ENCODE peak calls at places on chromosomes 13 and 19, in four cellular contexts. One of them, this sample, is unnamed.

GRCh38 chr13:79056706-79057105 is 349.3 kb downstream of the RBM26 start:
- DNase-seq in K562: no peak
- DNase-seq in HepG2: no peak
- DNase-seq in GM12878: no peak
- DNase-seq in this sample: peak

GRCh38 chr13:99074693-99075092 is 96.8 kb upstream of the DOCK9 start:
- DNase-seq in K562: no peak
- DNase-seq in HepG2: no peak
- DNase-seq in GM12878: no peak
- DNase-seq in this sample: no peak

GRCh38 chr13:26538363-26539317 is 18.8 kb upstream of the WASF3 start:
- DNase-seq in K562: no peak
- DNase-seq in HepG2: no peak
- DNase-seq in GM12878: no peak
- DNase-seq in this sample: no peak

GRCh38 chr13:28558126-28558525 is 63.2 kb upstream of the FLT1 start:
- DNase-seq in K562: no peak
- DNase-seq in HepG2: no peak
- DNase-seq in GM12878: no peak
- DNase-seq in this sample: no peak

GRCh38 chr13:23739597-23739996 is 149.6 kb downstream of the MIPEP start:
- DNase-seq in K562: no peak
- DNase-seq in HepG2: no peak
- DNase-seq in GM12878: no peak
- DNase-seq in this sample: no peak

GRCh38 chr19:3712663-3713531 is 4.7 kb downstream of the TJP3 start:
- DNase-seq in K562: no peak
- DNase-seq in HepG2: no peak
- DNase-seq in GM12878: no peak
- DNase-seq in this sample: no peak

GRCh38 chr13:42654760-42655159 is 80.8 kb downstream of the TNFSF11 start:
- DNase-seq in K562: no peak
- DNase-seq in HepG2: no peak
- DNase-seq in GM12878: no peak
- DNase-seq in this sample: no peak

GRCh38 chr13:84823528-84823927 is 941.3 kb upstream of the SLITRK1 start:
- DNase-seq in K562: no peak
- DNase-seq in HepG2: no peak
- DNase-seq in GM12878: no peak
- DNase-seq in this sample: no peak

GRCh38 chr13:43240278-43240677 is 216.9 kb downstream of the DNAJC15 start:
- DNase-seq in K562: no peak
- DNase-seq in HepG2: no peak
- DNase-seq in GM12878: peak
- DNase-seq in this sample: no peak

GRCh38 chr19:46271488-46272197 is 25.2 kb upstream of the HIF3A start:
- DNase-seq in K562: no peak
- DNase-seq in HepG2: no peak
- DNase-seq in GM12878: no peak
- DNase-seq in this sample: no peak

GRCh38 chr13:95281258-95281602 is 20.0 kb downstream of the ABCC4 start:
- DNase-seq in K562: no peak
- DNase-seq in HepG2: no peak
- DNase-seq in GM12878: no peak
- DNase-seq in this sample: no peak

GRCh38 chr19:6476155-6476895 is 5.3 kb downstream of the DENND1C start:
- DNase-seq in K562: peak
- DNase-seq in HepG2: peak
- DNase-seq in GM12878: no peak
- DNase-seq in this sample: peak

GRCh38 chr13:21670006-21670882 is 629 bp upstream of the FGF9 start:
- DNase-seq in K562: peak
- DNase-seq in HepG2: no peak
- DNase-seq in GM12878: no peak
- DNase-seq in this sample: peak

GRCh38 chr13:23754506-23754905 is 134.7 kb downstream of the MIPEP start:
- DNase-seq in K562: no peak
- DNase-seq in HepG2: peak
- DNase-seq in GM12878: no peak
- DNase-seq in this sample: no peak

GRCh38 chr13:67023088-67023893 is 206.8 kb downstream of the PCDH9 start:
- DNase-seq in K562: peak
- DNase-seq in HepG2: no peak
- DNase-seq in GM12878: no peak
- DNase-seq in this sample: no peak

GRCh38 chr19:16125738-16126495 is 14.2 kb downstream of the RAB8A start:
- DNase-seq in K562: no peak
- DNase-seq in HepG2: no peak
- DNase-seq in GM12878: no peak
- DNase-seq in this sample: no peak

GRCh38 chr13:104571161-104571889 is 1505.1 kb upstream of the SLC10A2 start:
- DNase-seq in K562: peak
- DNase-seq in HepG2: peak
- DNase-seq in GM12878: no peak
- DNase-seq in this sample: peak

GRCh38 chr13:32314271-32314967 is 744 bp downstream of the ZAR1L start:
- DNase-seq in K562: no peak
- DNase-seq in HepG2: no peak
- DNase-seq in GM12878: no peak
- DNase-seq in this sample: no peak

GRCh38 chr19:13718733-13719132 is 45.6 kb upstream of the MRI1 start:
- DNase-seq in K562: peak
- DNase-seq in HepG2: no peak
- DNase-seq in GM12878: no peak
- DNase-seq in this sample: peak

GRCh38 chr19:18208098-18208951 is 4.5 kb upstream of the RAB3A start:
- DNase-seq in K562: peak
- DNase-seq in HepG2: no peak
- DNase-seq in GM12878: no peak
- DNase-seq in this sample: peak

GRCh38 chr19:12834418-12834943 is at the start of gene RTBDN:
- DNase-seq in K562: peak
- DNase-seq in HepG2: no peak
- DNase-seq in GM12878: no peak
- DNase-seq in this sample: peak

GRCh38 chr19:19550454-19550842 is 12.4 kb downstream of the CILP2 start:
- DNase-seq in K562: no peak
- DNase-seq in HepG2: no peak
- DNase-seq in GM12878: no peak
- DNase-seq in this sample: no peak

GRCh38 chr19:21202865-21203494 is 61.1 kb downstream of the ZNF431 start:
- DNase-seq in K562: peak
- DNase-seq in HepG2: no peak
- DNase-seq in GM12878: peak
- DNase-seq in this sample: peak

GRCh38 chr19:49421039-49421877 is 2.0 kb downstream of the PTH2 start:
- DNase-seq in K562: peak
- DNase-seq in HepG2: no peak
- DNase-seq in GM12878: no peak
- DNase-seq in this sample: peak

GRCh38 chr13:52837850-52838249 is 10.6 kb downstream of the PCDH8 start:
- DNase-seq in K562: no peak
- DNase-seq in HepG2: no peak
- DNase-seq in GM12878: no peak
- DNase-seq in this sample: no peak

GRCh38 chr13:36130168-36130541 is 1.0 kb downstream of the DCLK1 start:
- DNase-seq in K562: no peak
- DNase-seq in HepG2: no peak
- DNase-seq in GM12878: no peak
- DNase-seq in this sample: no peak

GRCh38 chr19:43692882-43693281 is 22.9 kb upstream of the PLAUR start:
- DNase-seq in K562: no peak
- DNase-seq in HepG2: no peak
- DNase-seq in GM12878: no peak
- DNase-seq in this sample: no peak

GRCh38 chr13:98147521-98147920 is 4.6 kb downstream of the FARP1 start:
- DNase-seq in K562: no peak
- DNase-seq in HepG2: peak
- DNase-seq in GM12878: no peak
- DNase-seq in this sample: no peak

GRCh38 chr19:11658954-11659353 is 61.7 kb downstream of the ZNF627 start:
- DNase-seq in K562: no peak
- DNase-seq in HepG2: no peak
- DNase-seq in GM12878: no peak
- DNase-seq in this sample: no peak

GRCh38 chr19:13073263-13073662 is 29.4 kb downstream of the LYL1 start:
- DNase-seq in K562: no peak
- DNase-seq in HepG2: no peak
- DNase-seq in GM12878: no peak
- DNase-seq in this sample: no peak

GRCh38 chr19:14030997-14031718 is 404 bp upstream of the IL27RA start:
- DNase-seq in K562: no peak
- DNase-seq in HepG2: no peak
- DNase-seq in GM12878: no peak
- DNase-seq in this sample: no peak

GRCh38 chr13:38783992-38784875 is 97.4 kb downstream of the FREM2 start:
- DNase-seq in K562: no peak
- DNase-seq in HepG2: no peak
- DNase-seq in GM12878: no peak
- DNase-seq in this sample: no peak

GRCh38 chr19:32615569-32615968 is 34.6 kb downstream of the PDCD5 start:
- DNase-seq in K562: no peak
- DNase-seq in HepG2: no peak
- DNase-seq in GM12878: no peak
- DNase-seq in this sample: no peak

GRCh38 chr13:32125221-32125621 is 93.6 kb downstream of the FRY start:
- DNase-seq in K562: no peak
- DNase-seq in HepG2: no peak
- DNase-seq in GM12878: no peak
- DNase-seq in this sample: no peak

GRCh38 chr13:20331949-20332348 is 99.8 kb upstream of the GJB6 start:
- DNase-seq in K562: no peak
- DNase-seq in HepG2: no peak
- DNase-seq in GM12878: no peak
- DNase-seq in this sample: no peak

GRCh38 chr13:27110056-27110746 is 61.4 kb downstream of the USP12 start:
- DNase-seq in K562: no peak
- DNase-seq in HepG2: no peak
- DNase-seq in GM12878: no peak
- DNase-seq in this sample: no peak

GRCh38 chr13:48560657-48561337 is 27.9 kb upstream of the RCBTB2 start:
- DNase-seq in K562: no peak
- DNase-seq in HepG2: no peak
- DNase-seq in GM12878: no peak
- DNase-seq in this sample: no peak

DNA sequence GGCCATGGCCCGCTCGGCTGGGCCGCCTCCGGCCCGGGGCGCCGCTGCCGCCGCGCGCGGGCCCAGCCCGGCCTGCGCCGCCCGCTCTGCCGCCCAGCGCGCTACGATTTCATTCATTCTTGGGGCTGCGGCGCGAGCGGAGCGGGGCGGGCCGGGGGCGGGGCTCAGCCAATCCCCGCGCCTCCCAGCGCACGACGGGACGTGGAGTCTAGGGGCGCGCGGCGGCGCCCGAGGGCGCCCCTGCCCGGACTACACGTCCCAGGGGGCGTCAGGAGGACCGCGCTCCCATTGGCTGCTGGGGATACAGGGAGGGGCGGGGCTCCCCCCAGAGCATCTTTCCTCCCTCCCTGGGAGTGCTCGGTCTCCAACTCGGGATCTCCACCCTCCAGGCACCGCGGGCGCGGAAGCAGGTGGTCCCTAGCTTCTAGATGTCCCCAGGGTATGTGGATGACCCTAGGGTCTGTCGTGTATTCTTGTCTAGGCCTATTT is 5.6 kb upstream of the DPF1 start:
- DNase-seq in K562: peak
- DNase-seq in HepG2: peak
- DNase-seq in GM12878: no peak
- DNase-seq in this sample: peak
- TF ChIP-seq CBFB in K562: no peak
- TF ChIP-seq CBFB in HepG2: no peak
- TF ChIP-seq CBFB in GM12878: no peak
- TF ChIP-seq CBFB in this sample: no peak

DNA sequence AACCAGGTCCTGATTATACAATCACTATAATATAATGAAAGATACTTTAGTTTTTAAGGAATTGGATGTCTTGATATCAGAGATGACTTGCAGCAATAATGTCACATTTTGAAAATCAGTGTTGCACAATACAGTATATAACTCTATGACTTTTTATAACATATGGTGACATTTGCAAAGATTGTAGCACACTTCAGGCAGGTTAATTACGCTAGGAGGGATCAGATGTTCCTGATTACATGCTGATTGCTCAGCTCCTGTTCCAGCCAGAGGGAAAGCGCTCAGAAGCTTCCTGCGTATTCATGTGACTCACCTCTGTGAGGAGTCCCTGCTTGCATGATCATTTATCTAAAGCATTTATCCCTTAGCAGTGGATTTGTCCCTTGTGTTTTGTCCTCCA is 265.6 kb downstream of the GPC5 start:
- DNase-seq in K562: no peak
- DNase-seq in HepG2: no peak
- DNase-seq in GM12878: no peak
- DNase-seq in this sample: no peak
- TF ChIP-seq SP1 in K562: no peak
- TF ChIP-seq SP1 in HepG2: no peak
- TF ChIP-seq SP1 in GM12878: no peak
- TF ChIP-seq SP1 in this sample: no peak

DNA sequence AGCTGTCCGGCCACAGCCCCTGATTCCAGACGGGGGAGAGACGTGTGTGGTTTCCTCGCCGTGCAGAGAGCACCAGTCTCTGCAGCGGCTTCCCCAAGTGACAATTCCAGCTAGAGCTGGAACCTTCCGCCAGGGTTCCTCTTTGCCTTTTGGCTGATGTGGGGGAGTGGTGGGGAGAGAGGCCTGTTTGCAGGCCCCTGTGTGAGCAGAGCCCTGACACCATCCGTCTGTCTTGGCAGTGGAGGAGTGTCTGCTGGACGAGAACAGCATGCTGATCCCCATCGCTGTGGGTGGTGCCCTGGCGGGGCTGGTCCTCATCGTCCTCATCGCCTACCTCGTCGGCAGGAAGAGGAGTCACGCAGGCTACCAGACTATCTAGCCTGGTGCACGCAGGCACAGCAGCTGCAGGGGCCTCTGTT is 25.0 kb downstream of the LAMP1 start:
- DNase-seq in K562: no peak
- DNase-seq in HepG2: no peak
- DNase-seq in GM12878: no peak
- DNase-seq in this sample: no peak
- TF ChIP-seq CBFB in K562: no peak
- TF ChIP-seq CBFB in HepG2: no peak
- TF ChIP-seq CBFB in GM12878: no peak
- TF ChIP-seq CBFB in this sample: no peak

GRCh38 chr19:57812201-57812600 is 2.5 kb downstream of the ZNF552 start:
- DNase-seq in K562: no peak
- DNase-seq in HepG2: no peak
- DNase-seq in GM12878: peak
- DNase-seq in this sample: no peak
- TF ChIP-seq SP1 in K562: no peak
- TF ChIP-seq SP1 in HepG2: no peak
- TF ChIP-seq SP1 in GM12878: no peak
- TF ChIP-seq SP1 in this sample: no peak

GRCh38 chr13:72820156-72820897 is 38.4 kb downstream of the PIBF1 start:
- DNase-seq in K562: no peak
- DNase-seq in HepG2: no peak
- DNase-seq in GM12878: no peak
- DNase-seq in this sample: no peak
- TF ChIP-seq CBFB in K562: no peak
- TF ChIP-seq CBFB in HepG2: no peak
- TF ChIP-seq CBFB in GM12878: no peak
- TF ChIP-seq CBFB in this sample: no peak